ENCODE peak calls at places on chromosomes 5 and 9, in seven cellular contexts. One of them, this sample, is unnamed.

GRCh38 chr9:87885484-87886189 is 3.0 kb downstream of the SPATA31E1 start:
- DNase-seq in AG04450: no peak
- DNase-seq in lung: no peak
- DNase-seq in aorta: no peak
- DNase-seq in BE2C: no peak
- DNase-seq in A549: no peak
- DNase-seq in PC-9: no peak
- DNase-seq in this sample: no peak

GRCh38 chr5:174724484-174725260 is at the start of gene MSX2:
- DNase-seq in BE2C: peak
- DNase-seq in PC-9: no peak
- DNase-seq in aorta: peak
- DNase-seq in lung: peak
- DNase-seq in AG04450: peak
- DNase-seq in A549: peak
- DNase-seq in this sample: peak

GRCh38 chr9:35570709-35571108 is 34.4 kb upstream of the TESK1 start:
- DNase-seq in PC-9: no peak
- DNase-seq in A549: no peak
- DNase-seq in BE2C: no peak
- DNase-seq in AG04450: no peak
- DNase-seq in aorta: no peak
- DNase-seq in lung: no peak
- DNase-seq in this sample: no peak

GRCh38 chr9:38038307-38039089 is 30.5 kb downstream of the SHB start:
- DNase-seq in AG04450: no peak
- DNase-seq in BE2C: peak
- DNase-seq in A549: no peak
- DNase-seq in PC-9: no peak
- DNase-seq in aorta: no peak
- DNase-seq in lung: no peak
- DNase-seq in this sample: no peak

GRCh38 chr9:98457696-98458370 is 202.4 kb upstream of the TBC1D2 start:
- DNase-seq in BE2C: no peak
- DNase-seq in AG04450: no peak
- DNase-seq in aorta: no peak
- DNase-seq in A549: no peak
- DNase-seq in lung: no peak
- DNase-seq in PC-9: no peak
- DNase-seq in this sample: no peak

GRCh38 chr5:93196986-93197385 is 384.0 kb downstream of the NR2F1-AS1 start:
- DNase-seq in AG04450: no peak
- DNase-seq in aorta: no peak
- DNase-seq in A549: no peak
- DNase-seq in PC-9: no peak
- DNase-seq in BE2C: no peak
- DNase-seq in lung: no peak
- DNase-seq in this sample: no peak

GRCh38 chr5:43309657-43310056 is 3.6 kb downstream of the HMGCS1 start:
- DNase-seq in AG04450: no peak
- DNase-seq in lung: no peak
- DNase-seq in A549: no peak
- DNase-seq in BE2C: no peak
- DNase-seq in aorta: no peak
- DNase-seq in PC-9: peak
- DNase-seq in this sample: no peak

GRCh38 chr5:83644301-83644700 is 76.4 kb downstream of the HAPLN1 start:
- DNase-seq in A549: no peak
- DNase-seq in PC-9: no peak
- DNase-seq in AG04450: no peak
- DNase-seq in BE2C: peak
- DNase-seq in lung: no peak
- DNase-seq in aorta: no peak
- DNase-seq in this sample: no peak

GRCh38 chr5:83450183-83450839 is 21.2 kb upstream of the VCAN start:
- DNase-seq in BE2C: no peak
- DNase-seq in AG04450: no peak
- DNase-seq in A549: peak
- DNase-seq in aorta: no peak
- DNase-seq in PC-9: no peak
- DNase-seq in lung: no peak
- DNase-seq in this sample: no peak

GRCh38 chr9:129596541-129597328 is 24.2 kb downstream of the C9orf50 start:
- DNase-seq in AG04450: peak
- DNase-seq in lung: peak
- DNase-seq in BE2C: no peak
- DNase-seq in PC-9: no peak
- DNase-seq in A549: peak
- DNase-seq in aorta: peak
- DNase-seq in this sample: no peak

GRCh38 chr9:76127637-76128036 is 237.2 kb downstream of the PCSK5 start:
- DNase-seq in BE2C: no peak
- DNase-seq in PC-9: no peak
- DNase-seq in AG04450: no peak
- DNase-seq in A549: no peak
- DNase-seq in lung: no peak
- DNase-seq in aorta: no peak
- DNase-seq in this sample: no peak

DNA sequence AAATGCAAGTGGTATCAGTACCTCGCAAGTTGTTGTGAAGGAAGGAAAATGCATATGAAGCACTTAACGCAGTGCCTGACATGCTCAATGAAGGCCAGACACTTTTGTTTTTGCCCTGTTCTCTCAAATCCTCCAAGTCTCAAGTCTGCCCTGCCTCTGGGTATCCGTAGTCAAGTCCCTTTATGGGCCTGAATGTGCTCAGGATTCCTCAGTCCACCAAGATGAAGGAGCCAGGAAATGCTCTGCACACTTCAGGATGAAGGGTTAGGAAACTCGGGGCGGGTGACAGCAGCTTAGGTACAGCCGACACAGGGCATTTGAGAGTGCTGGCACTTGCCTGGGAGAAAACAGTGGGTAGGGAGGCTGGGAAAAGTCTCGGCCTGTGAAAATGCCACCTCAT is 1.4 kb downstream of the ECSCR start:
- DNase-seq in BE2C: no peak
- DNase-seq in lung: no peak
- DNase-seq in PC-9: no peak
- DNase-seq in A549: no peak
- DNase-seq in aorta: no peak
- DNase-seq in AG04450: no peak
- DNase-seq in this sample: no peak
- H3K4me3 ChIP-seq in BE2C: no peak
- H3K4me3 ChIP-seq in lung: peak
- H3K4me3 ChIP-seq in PC-9: no peak
- H3K4me3 ChIP-seq in A549: no peak
- H3K4me3 ChIP-seq in aorta: no peak
- H3K4me3 ChIP-seq in AG04450: no peak
- H3K4me3 ChIP-seq in this sample: no peak

DNA sequence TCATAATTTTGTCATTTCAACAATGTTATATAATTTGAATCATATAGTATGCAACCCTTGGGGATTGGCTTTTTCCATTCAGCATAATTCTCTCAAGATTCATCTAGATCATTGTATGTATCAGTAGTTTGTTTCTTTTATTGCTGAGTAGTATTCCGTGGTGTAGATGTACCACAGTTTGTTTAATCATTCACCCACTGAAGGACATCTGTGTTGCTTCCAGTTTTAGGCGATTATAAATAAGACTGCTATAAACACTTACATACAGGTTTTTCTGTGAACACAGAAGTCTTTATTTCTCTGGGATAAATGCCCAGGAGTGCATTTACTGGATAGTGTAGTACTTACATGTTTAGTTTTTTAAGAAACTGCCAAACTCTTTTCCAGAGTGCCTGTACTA is 374.1 kb downstream of the DEPDC1B start:
- DNase-seq in lung: no peak
- DNase-seq in AG04450: no peak
- DNase-seq in A549: no peak
- DNase-seq in PC-9: no peak
- DNase-seq in aorta: no peak
- DNase-seq in BE2C: no peak
- DNase-seq in this sample: no peak
- H3K4me3 ChIP-seq in lung: no peak
- H3K4me3 ChIP-seq in AG04450: no peak
- H3K4me3 ChIP-seq in A549: no peak
- H3K4me3 ChIP-seq in PC-9: no peak
- H3K4me3 ChIP-seq in aorta: no peak
- H3K4me3 ChIP-seq in BE2C: no peak
- H3K4me3 ChIP-seq in this sample: no peak

DNA sequence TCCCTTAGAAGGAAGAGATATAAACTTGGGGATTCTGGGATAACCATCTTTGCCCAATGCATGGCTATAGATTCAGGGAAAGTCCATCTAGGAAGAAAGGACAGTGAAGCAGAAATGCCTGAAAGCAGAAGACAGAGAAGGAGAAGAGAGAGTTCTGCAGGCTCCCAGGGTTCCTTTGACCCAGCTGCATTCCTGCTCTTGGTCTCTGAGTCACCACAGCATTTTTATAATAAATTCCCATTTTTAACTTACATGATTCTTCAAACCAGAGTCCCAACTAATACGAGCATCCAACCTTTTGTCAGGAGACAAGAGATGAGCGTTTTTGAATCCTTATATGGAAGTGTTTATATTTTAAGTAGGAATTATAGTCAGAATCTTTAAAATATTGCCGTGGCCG is 12.0 kb upstream of the AOPEP start:
- DNase-seq in BE2C: no peak
- DNase-seq in aorta: no peak
- DNase-seq in A549: no peak
- DNase-seq in PC-9: no peak
- DNase-seq in AG04450: no peak
- DNase-seq in lung: no peak
- DNase-seq in this sample: no peak
- H3K4me3 ChIP-seq in BE2C: no peak
- H3K4me3 ChIP-seq in aorta: no peak
- H3K4me3 ChIP-seq in A549: no peak
- H3K4me3 ChIP-seq in PC-9: no peak
- H3K4me3 ChIP-seq in AG04450: no peak
- H3K4me3 ChIP-seq in lung: no peak
- H3K4me3 ChIP-seq in this sample: no peak

GRCh38 chr5:1443145-1443543 is 2.1 kb downstream of the SLC6A3 start:
- DNase-seq in PC-9: no peak
- DNase-seq in lung: no peak
- DNase-seq in AG04450: no peak
- DNase-seq in BE2C: no peak
- DNase-seq in aorta: no peak
- DNase-seq in A549: no peak
- DNase-seq in this sample: no peak

GRCh38 chr5:1445895-1446601 is 808 bp upstream of the SLC6A3 start:
- DNase-seq in lung: no peak
- DNase-seq in aorta: no peak
- DNase-seq in BE2C: no peak
- DNase-seq in PC-9: no peak
- DNase-seq in AG04450: no peak
- DNase-seq in A549: no peak
- DNase-seq in this sample: no peak

GRCh38 chr5:1443991-1444360 is 1.3 kb downstream of the SLC6A3 start:
- DNase-seq in aorta: no peak
- DNase-seq in lung: no peak
- DNase-seq in A549: no peak
- DNase-seq in AG04450: no peak
- DNase-seq in PC-9: no peak
- DNase-seq in BE2C: no peak
- DNase-seq in this sample: no peak

GRCh38 chr5:1445313-1445894 is at the start of gene SLC6A3:
- DNase-seq in lung: no peak
- DNase-seq in A549: no peak
- DNase-seq in PC-9: no peak
- DNase-seq in AG04450: no peak
- DNase-seq in BE2C: peak
- DNase-seq in aorta: no peak
- DNase-seq in this sample: no peak

DNA sequence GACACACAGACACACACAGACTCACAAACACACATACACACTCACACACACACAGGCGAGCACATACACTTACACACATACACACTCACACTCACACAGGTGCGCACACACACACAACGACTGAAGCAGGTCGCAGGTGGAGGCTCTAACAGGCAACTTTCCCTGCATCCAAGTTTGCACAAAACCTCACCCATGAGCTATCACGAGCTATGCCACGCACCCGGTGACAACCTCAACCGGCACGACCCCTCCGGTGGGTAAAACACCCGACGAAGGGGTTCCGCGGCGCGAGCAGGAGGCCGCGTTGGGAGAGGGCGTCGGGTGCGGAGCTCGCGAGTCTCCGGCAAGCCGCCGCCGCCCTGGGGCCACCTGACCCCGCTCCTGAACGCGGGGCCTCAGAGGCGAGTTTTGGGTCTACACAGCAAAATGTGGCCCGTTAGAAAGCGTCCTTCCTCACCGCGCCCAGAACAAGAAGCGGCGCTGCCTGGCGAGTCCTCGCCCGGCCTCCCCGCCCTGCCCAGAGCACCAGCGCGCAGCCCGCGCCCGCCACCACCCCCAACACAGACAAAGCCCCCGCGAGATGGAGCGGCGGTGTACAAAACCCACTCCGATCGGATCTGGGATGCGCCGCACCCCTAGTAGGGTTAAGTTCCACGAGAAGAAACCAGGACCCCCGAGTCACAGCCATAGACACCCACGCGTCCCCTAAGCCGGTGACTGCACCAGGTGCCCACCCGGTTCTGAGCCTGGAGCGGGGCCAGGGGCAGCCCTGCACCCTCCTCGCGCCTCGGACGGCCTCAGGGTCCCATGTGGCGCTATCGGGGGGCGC is 665 bp downstream of the SLC6A3 start:
- DNase-seq in aorta: no peak
- DNase-seq in BE2C: no peak
- DNase-seq in A549: no peak
- DNase-seq in lung: no peak
- DNase-seq in PC-9: no peak
- DNase-seq in AG04450: no peak
- DNase-seq in this sample: no peak
- H3K4me3 ChIP-seq in aorta: no peak
- H3K4me3 ChIP-seq in BE2C: no peak
- H3K4me3 ChIP-seq in A549: peak
- H3K4me3 ChIP-seq in lung: no peak
- H3K4me3 ChIP-seq in PC-9: no peak
- H3K4me3 ChIP-seq in AG04450: no peak
- H3K4me3 ChIP-seq in this sample: no peak

GRCh38 chr5:33375900-33376299 is 64.9 kb upstream of the TARS1 start:
- DNase-seq in aorta: no peak
- DNase-seq in BE2C: no peak
- DNase-seq in A549: no peak
- DNase-seq in AG04450: no peak
- DNase-seq in lung: no peak
- DNase-seq in PC-9: peak
- DNase-seq in this sample: no peak

GRCh38 chr5:33379757-33380156 is 61.0 kb upstream of the TARS1 start:
- DNase-seq in PC-9: peak
- DNase-seq in aorta: no peak
- DNase-seq in lung: no peak
- DNase-seq in BE2C: peak
- DNase-seq in A549: peak
- DNase-seq in AG04450: no peak
- DNase-seq in this sample: no peak

DNA sequence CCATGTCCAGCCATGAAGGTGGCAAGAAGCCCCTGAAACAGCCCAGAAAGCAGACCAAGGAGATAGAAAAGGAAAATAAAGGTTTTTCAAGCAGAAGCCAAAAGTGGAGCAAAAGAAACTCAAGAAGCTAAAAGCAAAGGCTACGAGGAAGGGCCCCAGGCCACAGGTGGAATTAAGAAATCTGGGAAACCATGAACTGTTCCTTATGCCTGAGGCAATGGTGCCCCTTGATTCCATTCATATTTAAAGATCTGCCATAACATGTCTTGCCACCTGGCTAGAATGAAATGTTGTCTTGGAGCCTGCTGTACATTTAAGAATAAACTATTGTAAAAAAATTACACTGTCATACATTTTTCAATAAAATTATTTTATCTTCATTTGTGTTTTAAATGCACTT is 59.5 kb upstream of the TARS1 start:
- DNase-seq in A549: no peak
- DNase-seq in lung: no peak
- DNase-seq in aorta: no peak
- DNase-seq in BE2C: no peak
- DNase-seq in PC-9: peak
- DNase-seq in AG04450: no peak
- DNase-seq in this sample: no peak
- H3K4me3 ChIP-seq in A549: no peak
- H3K4me3 ChIP-seq in lung: no peak
- H3K4me3 ChIP-seq in aorta: no peak
- H3K4me3 ChIP-seq in BE2C: no peak
- H3K4me3 ChIP-seq in PC-9: no peak
- H3K4me3 ChIP-seq in AG04450: no peak
- H3K4me3 ChIP-seq in this sample: no peak